ENCODE peak calls at places on chromosomes 1 and 21, in four cellular contexts. B is ACHN, N is EL, Q is anterior cingulate cortex. P is an unnamed sample.

GRCh38 chr1:111857251-111857651 is 101.5 kb downstream of the DDX20 start:
- DNase-seq in N (no peak), B (no peak), Q (peak), P (no peak)

GRCh38 chr21:17045214-17045835 is 467.5 kb upstream of the CXADR start:
- DNase-seq in N (peak), B (peak), Q (no peak), P (no peak)

GRCh38 chr1:162153374-162153773 is 83.9 kb downstream of the NOS1AP start:
- DNase-seq in B (no peak), N (no peak), Q (no peak), P (no peak)

GRCh38 chr1:53592985-53593757 is 134.0 kb downstream of the DMRTB1 start:
- DNase-seq in Q (no peak), N (no peak), B (no peak), P (no peak)

GRCh38 chr1:204151562-204152309 is at the start of gene ETNK2:
- DNase-seq in Q (peak), B (peak), N (peak), P (peak)

GRCh38 chr1:70667771-70668170 is 256.7 kb downstream of the CTH start:
- DNase-seq in Q (no peak), B (no peak), N (peak), P (peak)

GRCh38 chr1:112790920-112791722 is 76.0 kb upstream of the PPM1J start:
- DNase-seq in B (no peak), N (no peak), Q (no peak), P (peak)

GRCh38 chr1:180360333-180361075 is 130.4 kb downstream of the LHX4 start:
- DNase-seq in B (no peak), N (peak), Q (no peak), P (no peak)

GRCh38 chr1:156471496-156472490 is 28.8 kb downstream of the MEF2D start:
- DNase-seq in Q (no peak), N (no peak), B (no peak), P (no peak)

GRCh38 chr1:49102752-49103151 is 326.1 kb upstream of the BEND5 start:
- DNase-seq in B (peak), Q (no peak), N (peak), P (no peak)

GRCh38 chr1:245010018-245010614 is 144.7 kb upstream of the KIF26B start:
- DNase-seq in N (no peak), B (no peak), Q (no peak), P (no peak)

GRCh38 chr1:2560299-2561073 is 4.3 kb downstream of the TNFRSF14 start:
- DNase-seq in B (no peak), Q (no peak), N (no peak), P (no peak)

GRCh38 chr1:224623743-224624333 is 7.7 kb downstream of the CNIH3 start:
- DNase-seq in N (peak), B (peak), Q (no peak), P (peak)

GRCh38 chr1:219699870-219700269 is 87.0 kb upstream of the ZC3H11B start:
- DNase-seq in B (peak), Q (no peak), N (peak), P (no peak)

GRCh38 chr1:205491794-205492193 is 12.7 kb upstream of the CDK18 start:
- DNase-seq in B (no peak), Q (no peak), N (no peak), P (no peak)

GRCh38 chr1:41846595-41846994 is 72.1 kb downstream of the HIVEP3 start:
- DNase-seq in N (peak), Q (no peak), B (no peak), P (no peak)

GRCh38 chr1:106055900-106056299 is 1000.6 kb upstream of the PRMT6 start:
- DNase-seq in N (no peak), B (no peak), Q (no peak), P (no peak)

GRCh38 chr1:13749543-13750307 is 49.7 kb downstream of the PRDM2 start:
- DNase-seq in B (peak), N (peak), Q (peak), P (peak)

GRCh38 chr1:113946668-113947387 is 17.7 kb downstream of the HIPK1 start:
- DNase-seq in Q (no peak), N (no peak), B (no peak), P (peak)

GRCh38 chr1:89901957-89902669 is 81.3 kb downstream of the LRRC8D start:
- DNase-seq in N (no peak), Q (no peak), B (no peak), P (no peak)

GRCh38 chr1:8165595-8166360 is 139.7 kb upstream of the ERRFI1 start:
- DNase-seq in B (peak), N (no peak), Q (no peak), P (no peak)

GRCh38 chr1:2184934-2185333 is 9.6 kb downstream of the FAAP20 start:
- DNase-seq in N (no peak), Q (no peak), B (no peak), P (no peak)

GRCh38 chr1:43285269-43285986 is at the start of gene C1orf210:
- DNase-seq in B (no peak), N (no peak), Q (no peak), P (peak)

GRCh38 chr1:200153277-200154055 is 126.0 kb downstream of the NR5A2 start:
- DNase-seq in Q (no peak), B (no peak), N (no peak), P (no peak)

GRCh38 chr1:221858758-221859157 is 116.9 kb upstream of the DUSP10 start:
- DNase-seq in B (peak), Q (no peak), N (peak), P (no peak)

GRCh38 chr21:20272791-20273362 is 725.3 kb upstream of the NCAM2 start:
- DNase-seq in B (no peak), N (no peak), Q (no peak), P (no peak)

GRCh38 chr21:44263221-44263671 is 1.5 kb upstream of the DNMT3L start:
- DNase-seq in Q (no peak), N (no peak), B (no peak), P (peak)

GRCh38 chr1:112904831-112905227 is 51.2 kb downstream of the SLC16A1 start:
- DNase-seq in Q (no peak), B (no peak), N (no peak), P (no peak)

GRCh38 chr1:25774921-25775774 is 24.8 kb upstream of the SELENON start:
- DNase-seq in B (no peak), N (no peak), Q (no peak), P (peak)

GRCh38 chr1:244865028-244865371 is 657 bp upstream of the HNRNPU start:
- DNase-seq in Q (no peak), B (no peak), N (no peak), P (peak)

GRCh38 chr1:204410764-204411450 is 710 bp downstream of the PPP1R15B start:
- DNase-seq in Q (no peak), N (peak), B (peak), P (peak)

GRCh38 chr1:161082996-161083742 is 6.2 kb downstream of the NECTIN4 start:
- DNase-seq in N (peak), Q (no peak), B (peak), P (peak)

GRCh38 chr1:191963286-191963685 is 195.0 kb upstream of the RGS18 start:
- DNase-seq in B (peak), N (peak), Q (no peak), P (no peak)

GRCh38 chr1:165289556-165289955 is 67.0 kb downstream of the LMX1A start:
- DNase-seq in Q (no peak), N (no peak), B (no peak), P (no peak)

GRCh38 chr1:75615664-75616435 is 4.9 kb upstream of the SLC44A5 start:
- DNase-seq in Q (peak), N (peak), B (peak), P (peak)

GRCh38 chr1:183711691-183712401 is 58.7 kb upstream of the APOBEC4 start:
- DNase-seq in B (no peak), Q (no peak), N (peak), P (peak)

GRCh38 chr1:39360726-39361125 is 130.7 kb upstream of the BMP8A start:
- DNase-seq in B (no peak), N (no peak), Q (no peak), P (no peak)

GRCh38 chr1:99725996-99726395 is 40.4 kb downstream of the FRRS1 start:
- DNase-seq in Q (no peak), B (no peak), N (no peak), P (no peak)

GRCh38 chr1:9588551-9589143 is at the start of gene TMEM201:
- DNase-seq in Q (peak), N (peak), B (peak), P (peak)

P was measured in left kidney.